ENCODE peak calls at places on chromosomes 7 and 10, in nine cellular contexts. E, Y, H, V, G, W, O, S and L are unnamed samples.

GRCh38 chr7:74294191-74294998 is 5.2 kb downstream of the CLIP2 start:
- DNase-seq in W (peak), Y (peak), G (peak), H (no peak), E (peak), V (peak), S (no peak), O (no peak), L (peak)

GRCh38 chr10:34420795-34421194 is 394.3 kb downstream of the PARD3 start:
- DNase-seq in E (no peak), O (no peak), G (no peak), V (no peak), H (no peak), S (no peak), W (no peak), Y (no peak), L (no peak)

GRCh38 chr7:138980575-138981285 is 459 bp downstream of the KIAA1549 start:
- DNase-seq in G (peak), H (peak), W (peak), E (no peak), Y (peak), S (no peak), O (no peak), V (peak), L (peak)

GRCh38 chr7:106064329-106064728 is 47.8 kb downstream of the SYPL1 start:
- DNase-seq in G (peak), E (no peak), S (no peak), H (no peak), V (no peak), Y (peak), W (no peak), O (peak), L (no peak)

GRCh38 chr7:4893929-4894475 is 10.5 kb upstream of the RADIL start:
- DNase-seq in G (no peak), S (no peak), V (no peak), O (no peak), E (no peak), H (no peak), Y (no peak), W (no peak), L (no peak)

GRCh38 chr10:80713398-80713928 is 175.8 kb downstream of the SH2D4B start:
- DNase-seq in W (no peak), S (no peak), Y (peak), E (no peak), O (no peak), V (no peak), H (no peak), G (no peak), L (no peak)

GRCh38 chr7:24979470-24979862 is 512 bp downstream of the OSBPL3 start:
- DNase-seq in V (no peak), E (peak), G (peak), H (peak), S (no peak), W (peak), O (peak), Y (peak), L (peak)

GRCh38 chr7:7693881-7694280 is 24.5 kb downstream of the RPA3 start:
- DNase-seq in V (peak), S (peak), W (no peak), O (no peak), G (no peak), Y (no peak), E (peak), H (no peak), L (peak)

GRCh38 chr10:12539350-12540164 is 190.2 kb downstream of the CAMK1D start:
- DNase-seq in G (no peak), W (no peak), H (no peak), E (no peak), O (no peak), Y (peak), S (no peak), V (peak), L (no peak)

GRCh38 chr10:133421336-133422222 is 2.8 kb downstream of the SPRN start:
- DNase-seq in H (no peak), V (no peak), W (no peak), O (no peak), S (no peak), Y (peak), G (peak), E (no peak), L (no peak)

GRCh38 chr10:131747251-131747650 is 153.6 kb upstream of the PPP2R2D start:
- DNase-seq in E (no peak), O (no peak), Y (no peak), S (no peak), W (no peak), V (no peak), H (no peak), G (no peak), L (no peak)

GRCh38 chr10:33216661-33217427 is 117.6 kb downstream of the NRP1 start:
- DNase-seq in E (no peak), W (no peak), S (no peak), V (no peak), O (no peak), H (no peak), G (peak), Y (no peak), L (peak)

GRCh38 chr7:67423058-67423457 is 426.4 kb downstream of the TYW1 start:
- DNase-seq in G (peak), H (no peak), V (no peak), W (no peak), O (no peak), E (no peak), S (peak), Y (no peak), L (no peak)

GRCh38 chr7:39453743-39454355 is 112.4 kb upstream of the YAE1 start:
- DNase-seq in S (peak), O (peak), E (peak), H (peak), V (peak), Y (peak), W (no peak), G (peak), L (peak)

GRCh38 chr10:80538481-80539185 is 931 bp downstream of the SH2D4B start:
- DNase-seq in H (no peak), W (no peak), O (no peak), G (no peak), V (no peak), Y (no peak), S (no peak), E (no peak), L (no peak)

GRCh38 chr10:123782549-123782948 is 109.1 kb downstream of the CPXM2 start:
- DNase-seq in H (no peak), V (no peak), G (no peak), E (no peak), S (no peak), O (no peak), W (no peak), Y (peak), L (no peak)

GRCh38 chr7:94274828-94275227 is 119.9 kb upstream of the COL1A2 start:
- DNase-seq in V (no peak), E (no peak), O (no peak), S (no peak), G (no peak), W (no peak), Y (no peak), H (no peak), L (no peak)

DNA sequence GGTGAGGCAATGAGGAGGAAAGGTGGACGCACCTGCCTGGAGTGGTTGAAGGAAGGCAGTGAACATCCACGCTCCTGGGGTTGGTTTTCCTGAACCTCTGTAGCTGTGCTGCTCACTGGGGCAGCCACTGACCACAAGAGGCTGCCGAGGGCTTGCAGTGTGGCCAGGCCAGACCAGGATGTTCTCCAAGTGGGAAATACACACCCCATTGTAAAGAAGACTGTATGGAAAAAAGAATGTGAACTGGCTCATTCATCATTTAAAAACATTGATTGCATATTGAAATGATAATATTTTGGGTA is 107.6 kb downstream of the SNX10 start:
- DNase-seq in W (peak), E (peak), Y (peak), H (no peak), O (no peak), S (no peak), G (peak), V (no peak), L (no peak)
- TF ChIP-seq CTCF in W (peak), E (peak), Y (peak), H (no peak), O (no peak), S (no peak), G (no peak), V (peak), L (peak)

GRCh38 chr7:114852275-114852674 is 69.6 kb upstream of the MDFIC start:
- DNase-seq in G (no peak), H (no peak), O (no peak), S (no peak), E (no peak), W (no peak), V (no peak), Y (no peak), L (no peak)
- H3K4me3 ChIP-seq in G (no peak), H (no peak), O (no peak), S (no peak), E (no peak), W (no peak), V (no peak), Y (no peak), L (no peak)

GRCh38 chr10:18583575-18584270 is 67.7 kb downstream of the NSUN6 start:
- DNase-seq in S (no peak), O (no peak), W (no peak), G (no peak), E (no peak), H (no peak), V (peak), Y (peak), L (peak)
- TF ChIP-seq CTCF in S (peak), O (peak), W (no peak), G (peak), E (no peak), H (peak), V (peak), Y (peak), L (peak)

GRCh38 chr7:153381275-153382119 is 621.9 kb downstream of the ACTR3B start:
- DNase-seq in W (no peak), E (no peak), G (peak), O (peak), S (no peak), V (no peak), H (peak), Y (peak), L (no peak)
- H3K4me3 ChIP-seq in W (peak), E (no peak), G (no peak), O (no peak), S (no peak), V (no peak), H (no peak), Y (no peak), L (no peak)

GRCh38 chr7:117338020-117338419 is 15.2 kb upstream of the WNT2 start:
- DNase-seq in W (no peak), G (no peak), O (no peak), V (peak), S (no peak), E (peak), Y (no peak), H (no peak), L (peak)
- TF ChIP-seq CTCF in W (no peak), G (peak), O (no peak), V (peak), S (no peak), E (no peak), Y (no peak), H (no peak), L (no peak)

GRCh38 chr10:17655009-17655408 is 11.1 kb downstream of the STAM start:
- DNase-seq in O (no peak), H (no peak), V (no peak), Y (no peak), G (no peak), W (no peak), S (no peak), E (no peak), L (no peak)
- H3K4me3 ChIP-seq in O (no peak), H (no peak), V (no peak), Y (no peak), G (no peak), W (no peak), S (no peak), E (no peak), L (no peak)

GRCh38 chr7:157234271-157234670 is 95.5 kb downstream of the UBE3C start:
- DNase-seq in E (peak), H (no peak), V (peak), S (peak), W (no peak), Y (no peak), O (no peak), G (peak), L (no peak)

GRCh38 chr7:157235357-157236018 is 96.8 kb downstream of the UBE3C start:
- DNase-seq in W (no peak), V (peak), E (peak), Y (no peak), H (no peak), S (no peak), G (no peak), O (no peak), L (no peak)

GRCh38 chr7:157239571-157240270 is 97.1 kb upstream of the DNAJB6 start:
- DNase-seq in Y (no peak), S (no peak), H (no peak), G (no peak), O (no peak), V (no peak), E (no peak), W (no peak), L (no peak)

GRCh38 chr7:157241631-157242030 is 95.2 kb upstream of the DNAJB6 start:
- DNase-seq in E (no peak), V (no peak), S (no peak), O (no peak), W (no peak), G (no peak), Y (no peak), H (no peak), L (no peak)

DNA sequence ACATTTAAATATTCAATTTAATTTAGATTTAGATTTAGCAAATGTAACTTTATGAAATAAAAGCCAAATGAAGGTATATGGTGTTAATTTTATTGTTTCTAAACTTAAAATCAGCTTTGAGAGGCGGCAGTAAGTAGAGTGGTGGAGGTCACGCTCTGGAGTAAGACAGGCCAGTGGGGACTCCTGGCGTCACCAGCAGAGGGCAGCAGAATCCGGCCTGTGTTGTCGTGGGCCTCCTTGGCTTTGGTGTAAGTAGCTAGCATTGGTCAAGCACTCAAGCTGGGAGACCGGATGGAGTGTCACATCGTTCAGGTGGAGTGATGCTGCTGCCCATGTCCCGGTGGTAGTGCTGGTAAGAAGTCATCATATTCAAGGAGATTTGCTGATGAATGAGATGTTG is 98.7 kb upstream of the DNAJB6 start:
- DNase-seq in E (no peak), G (peak), O (no peak), H (no peak), Y (peak), S (no peak), V (no peak), W (no peak), L (no peak)
- TF ChIP-seq CTCF in E (no peak), G (peak), O (peak), H (no peak), Y (peak), S (peak), V (peak), W (no peak), L (peak)

DNA sequence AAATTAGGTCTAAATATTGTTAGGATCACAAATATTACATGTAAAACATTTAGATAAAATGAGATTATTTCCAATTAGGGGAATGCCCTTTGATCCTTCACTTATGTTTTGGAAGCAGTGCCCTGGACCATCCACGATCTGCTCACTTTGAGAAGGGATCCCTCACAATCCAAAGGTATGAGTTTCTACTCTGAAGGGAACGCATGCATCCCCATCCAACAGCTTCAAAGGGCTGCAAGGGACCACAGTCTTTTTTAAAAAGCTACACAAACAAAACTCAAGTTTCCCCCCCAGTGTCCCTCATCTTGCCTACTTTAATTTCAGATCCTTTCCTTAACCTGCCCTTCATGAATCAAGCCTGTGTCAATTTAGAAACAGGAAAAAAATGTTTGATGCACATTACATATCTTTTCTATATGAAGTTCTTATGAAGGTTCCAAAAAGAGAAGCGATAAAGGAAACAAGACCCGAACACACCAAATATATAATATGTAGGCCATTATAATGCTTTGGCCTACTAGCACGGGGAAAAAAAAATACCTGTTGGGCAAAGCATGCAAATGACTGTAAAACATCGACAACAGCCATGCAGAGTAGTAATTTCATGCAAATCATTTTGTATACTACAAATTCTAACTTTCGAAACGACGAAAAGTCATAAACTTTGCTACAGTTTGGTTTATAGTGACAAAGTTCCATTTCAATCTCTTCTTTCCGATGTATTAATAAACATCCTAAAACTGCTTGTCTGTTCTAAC is 2.0 kb downstream of the EIF3A start:
- DNase-seq in W (no peak), G (no peak), E (no peak), Y (no peak), V (no peak), S (no peak), H (peak), O (no peak), L (no peak)
- H3K4me3 ChIP-seq in W (peak), G (peak), E (peak), Y (peak), V (peak), S (peak), H (peak), O (peak), L (peak)